ENCODE peak calls at places on chromosomes 1 and 21, in seven cellular contexts. S is adrenal gland; Q is caudate nucleus; J is spleen; M is CD8-positive, alpha-beta memory T cell; A is upper lobe of right lung; D is SK-N-SH. B is an unnamed sample.

GRCh38 chr1:52423771-52424170 is 19.4 kb downstream of the PRPF38A start:
- DNase-seq in D (no peak), J (peak; percentile 78), A (no peak), M (peak; percentile 80), Q (no peak), S (no peak), B (no peak)

GRCh38 chr1:93605812-93606512 is 75.7 kb downstream of the BCAR3 start:
- DNase-seq in J (no peak), M (no peak), A (no peak), S (peak; percentile 65), D (no peak), Q (no peak), B (peak; percentile 90)

GRCh38 chr1:198633675-198634121 is 5.1 kb upstream of the PTPRC start:
- DNase-seq in Q (no peak), J (peak; percentile 73), M (no peak), S (no peak), A (no peak), D (no peak), B (no peak)

GRCh38 chr1:230713915-230714764 is at the start of gene AGT:
- DNase-seq in D (no peak), A (no peak), S (peak; percentile 93), Q (peak; percentile 29), J (no peak), M (no peak), B (peak; percentile 5)

GRCh38 chr1:40899230-40899870 is 37.2 kb upstream of the CITED4 start:
- DNase-seq in J (no peak), A (peak; percentile 72), Q (no peak), S (no peak), M (no peak), D (no peak), B (peak; percentile 79)

GRCh38 chr1:65148548-65149390 is 766 bp downstream of the AK4 start:
- DNase-seq in J (peak; percentile 78), D (peak; percentile 85), M (peak; percentile 1), S (no peak), Q (no peak), A (peak; percentile 70), B (no peak)

GRCh38 chr1:24541711-24542346 is 14.1 kb upstream of the NCMAP start:
- DNase-seq in Q (no peak), S (no peak), J (no peak), M (no peak), D (peak; percentile 46), A (peak; percentile 78), B (no peak)

GRCh38 chr1:173161510-173162221 is 45.5 kb downstream of the TNFSF4 start:
- DNase-seq in Q (no peak), D (no peak), S (no peak), A (no peak), J (no peak), M (no peak), B (peak; percentile 61)

GRCh38 chr1:3553166-3553939 is 58.0 kb downstream of the MEGF6 start:
- DNase-seq in S (peak; percentile 37), D (peak; percentile 76), M (no peak), Q (no peak), J (no peak), A (no peak), B (peak; percentile 31)

GRCh38 chr1:94708811-94709210 is 111.3 kb upstream of the SLC44A3 start:
- DNase-seq in J (no peak), S (no peak), M (no peak), A (no peak), D (no peak), Q (no peak), B (no peak)

GRCh38 chr1:157360021-157360390 is 192.3 kb downstream of the FCRL5 start:
- DNase-seq in A (no peak), D (no peak), Q (no peak), J (no peak), M (no peak), S (no peak), B (no peak)

GRCh38 chr1:202807367-202807925 is 775 bp downstream of the KDM5B start:
- DNase-seq in D (peak; percentile 90), J (peak; percentile 87), A (peak; percentile 73), Q (no peak), S (peak; percentile 29), M (peak; percentile 26), B (no peak)

GRCh38 chr21:37687001-37687400 is 229.3 kb downstream of the KCNJ6 start:
- DNase-seq in D (no peak), S (no peak), J (no peak), A (no peak), Q (no peak), M (no peak), B (no peak)

GRCh38 chr1:175822575-175822974 is 79.2 kb upstream of the TNR start:
- DNase-seq in Q (no peak), D (no peak), M (no peak), J (no peak), A (no peak), S (no peak), B (no peak)

DNA sequence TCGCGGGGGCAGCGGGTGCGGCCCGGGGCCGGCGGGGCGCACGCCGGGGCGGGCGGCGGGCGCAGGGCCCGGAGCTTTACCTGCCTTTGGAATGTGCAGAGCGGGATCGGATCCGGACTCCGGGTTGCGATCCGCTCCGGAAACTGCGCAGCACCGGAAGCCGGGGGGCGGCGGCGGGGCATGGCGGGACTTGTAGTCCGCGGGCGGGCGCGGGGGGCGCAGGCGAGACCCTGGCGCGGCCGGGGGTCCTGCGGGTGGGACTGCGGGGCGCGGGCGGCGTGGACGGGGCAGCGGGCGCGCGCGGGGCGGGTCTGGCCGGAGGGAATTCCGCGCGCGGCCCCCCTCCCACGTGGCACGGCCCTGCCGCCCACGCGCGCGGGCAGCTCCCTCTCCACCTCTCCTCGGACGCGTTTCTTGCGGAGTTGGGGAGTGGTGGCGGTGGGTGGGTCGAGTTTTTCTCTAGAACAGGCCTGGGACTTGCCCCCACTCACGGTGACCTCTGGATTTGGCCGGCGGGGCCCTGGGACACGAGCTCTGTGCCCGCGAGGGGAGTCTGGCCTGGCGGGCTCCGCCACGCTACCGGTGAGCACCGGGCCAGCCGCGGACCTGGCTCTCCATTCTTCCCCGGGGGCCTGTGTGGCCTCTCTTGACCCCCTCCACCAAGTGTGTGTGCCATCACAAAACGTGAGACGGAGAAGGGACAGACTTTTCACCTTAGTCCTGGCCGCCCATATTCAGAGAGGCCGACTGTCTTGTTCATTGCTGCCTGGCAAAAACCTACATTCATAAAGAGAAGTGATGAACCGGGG is at the start of gene PRDM15:
- DNase-seq in S (peak; percentile 88), D (peak; percentile 94), Q (peak; percentile 32), A (peak; percentile 92), M (peak; percentile 69), J (peak; percentile 94), B (peak; percentile 44)
- H3K27ac ChIP-seq in S (peak within 1 kb of the TSS; percentile 92), D (peak within 1 kb of the TSS; percentile 87), Q (peak within 1 kb of the TSS; percentile 23), A (peak within 1 kb of the TSS; percentile 82), M (peak within 1 kb of the TSS; percentile 69), J (peak within 1 kb of the TSS; percentile 89), B (peak within 1 kb of the TSS; percentile 62)

DNA sequence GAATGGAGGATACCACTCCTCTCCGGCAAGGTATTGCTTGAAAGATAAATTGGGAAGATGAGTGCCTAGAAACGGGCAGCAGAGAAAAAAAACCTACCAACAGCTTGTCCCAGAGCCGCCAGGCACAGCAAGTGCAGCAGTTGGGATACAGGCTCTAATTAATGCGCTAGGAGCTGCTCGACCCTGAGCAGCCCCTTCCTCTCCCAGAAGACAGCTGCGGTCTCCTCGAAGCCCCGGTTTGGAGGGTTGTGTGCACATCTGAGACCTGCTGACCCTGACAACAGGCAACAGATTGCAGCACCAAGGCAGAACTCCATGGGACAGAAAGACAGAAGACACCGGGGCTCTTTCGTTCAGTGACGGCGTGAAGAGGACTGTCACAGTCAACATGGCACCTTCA is 101.4 kb downstream of the TSEN15 start:
- DNase-seq in M (no peak), J (no peak), D (no peak), Q (no peak), A (no peak), S (no peak), B (no peak)
- H3K27ac ChIP-seq in M (no peak overlapping the region), J (peak overlapping the region; percentile 66), D (no peak overlapping the region), Q (no peak overlapping the region), A (peak overlapping the region; percentile 81), S (peak overlapping the region; percentile 41), B (no peak overlapping the region)

GRCh38 chr1:162681127-162681435 is 48.8 kb downstream of the DDR2 start:
- DNase-seq in J (no peak), A (no peak), Q (no peak), M (no peak), D (no peak), S (no peak), B (no peak)
- H3K27ac ChIP-seq in J (no peak overlapping the region), A (no peak overlapping the region), Q (no peak overlapping the region), M (no peak overlapping the region), D (no peak overlapping the region), S (peak overlapping the region; percentile 80), B (no peak overlapping the region)

GRCh38 chr1:221776495-221777413 is 34.9 kb upstream of the DUSP10 start:
- DNase-seq in M (no peak), J (no peak), A (no peak), S (no peak), D (no peak), Q (no peak), B (no peak)

GRCh38 chr1:221778535-221779142 is 36.8 kb upstream of the DUSP10 start:
- DNase-seq in A (no peak), J (peak; percentile 88), D (no peak), S (no peak), Q (no peak), M (peak; percentile 46), B (no peak)

GRCh38 chr1:221777434-221778072 is 35.7 kb upstream of the DUSP10 start:
- DNase-seq in Q (no peak), J (no peak), S (no peak), A (no peak), D (no peak), M (peak; percentile 79), B (no peak)

GRCh38 chr1:221779771-221780170 is 37.9 kb upstream of the DUSP10 start:
- DNase-seq in A (no peak), S (no peak), M (no peak), D (no peak), J (no peak), Q (no peak), B (no peak)

DNA sequence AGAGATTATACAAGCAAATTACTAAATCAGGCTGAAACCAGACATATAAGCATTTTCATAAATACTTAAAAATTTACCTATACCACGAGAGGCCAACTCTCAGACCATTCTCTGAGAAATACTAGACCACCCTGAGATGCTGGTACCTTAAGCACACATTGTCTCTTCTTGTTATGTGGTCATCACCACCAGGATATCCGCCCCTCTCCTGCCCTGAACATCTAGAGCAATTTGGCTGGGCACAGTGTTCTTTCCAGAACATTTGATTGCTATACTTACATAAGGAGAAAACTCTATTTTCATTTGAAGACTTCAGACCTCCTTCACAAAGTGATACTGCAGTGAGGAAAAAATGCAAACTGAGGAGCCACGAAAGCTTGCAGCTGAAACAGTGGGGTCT is 36.2 kb upstream of the DUSP10 start:
- DNase-seq in Q (no peak), A (no peak), J (no peak), M (no peak), D (no peak), S (no peak), B (no peak)
- H3K27ac ChIP-seq in Q (no peak overlapping the region), A (no peak overlapping the region), J (peak overlapping the region; percentile 54), M (peak overlapping the region; percentile 52), D (no peak overlapping the region), S (no peak overlapping the region), B (no peak overlapping the region)

GRCh38 chr1:44803062-44803311 is 2.8 kb downstream of the PLK3 start:
- DNase-seq in Q (no peak), S (no peak), A (no peak), M (no peak), J (no peak), D (no peak), B (no peak)
- H3K27ac ChIP-seq in Q (no peak overlapping the region), S (no peak overlapping the region), A (peak overlapping the region; percentile 15), M (no peak overlapping the region), J (peak overlapping the region; percentile 94), D (no peak overlapping the region), B (peak overlapping the region; percentile 97)